ENCODE peak calls at places on chromosomes 2 and 18, in six cellular contexts. One of them, this sample, is unnamed. For H3K4me1, the result is how much of the 10 kb centered on the place peaks cover.

GRCh38 chr2:85713836-85714235 is 19.7 kb downstream of the GNLY start:
- DNase-seq in body of pancreas: no peak
- DNase-seq in stomach: no peak
- DNase-seq in K562: no peak
- DNase-seq in breast epithelium: no peak
- DNase-seq in HCT116: no peak
- DNase-seq in this sample: no peak

GRCh38 chr2:233816334-233816733 is 38.0 kb downstream of the HJURP start:
- DNase-seq in body of pancreas: no peak
- DNase-seq in stomach: no peak
- DNase-seq in K562: no peak
- DNase-seq in breast epithelium: no peak
- DNase-seq in HCT116: no peak
- DNase-seq in this sample: no peak

GRCh38 chr2:96325038-96325883 is at the start of gene ITPRIPL1:
- DNase-seq in body of pancreas: no peak
- DNase-seq in stomach: no peak
- DNase-seq in K562: peak
- DNase-seq in breast epithelium: no peak
- DNase-seq in HCT116: no peak
- DNase-seq in this sample: no peak

GRCh38 chr2:182368446-182368845 is 58.4 kb downstream of the PDE1A start:
- DNase-seq in body of pancreas: no peak
- DNase-seq in stomach: no peak
- DNase-seq in K562: no peak
- DNase-seq in breast epithelium: no peak
- DNase-seq in HCT116: no peak
- DNase-seq in this sample: no peak

GRCh38 chr2:203252851-203253250 is 14.0 kb downstream of the CYP20A1 start:
- DNase-seq in body of pancreas: no peak
- DNase-seq in stomach: no peak
- DNase-seq in K562: no peak
- DNase-seq in breast epithelium: no peak
- DNase-seq in HCT116: no peak
- DNase-seq in this sample: no peak

GRCh38 chr18:50805732-50806131 is 14.1 kb downstream of the MRO start:
- DNase-seq in body of pancreas: no peak
- DNase-seq in stomach: no peak
- DNase-seq in K562: no peak
- DNase-seq in breast epithelium: no peak
- DNase-seq in HCT116: no peak
- DNase-seq in this sample: no peak

GRCh38 chr2:73859721-73860586 is 31.2 kb downstream of the STAMBP start:
- DNase-seq in body of pancreas: no peak
- DNase-seq in stomach: no peak
- DNase-seq in K562: peak
- DNase-seq in breast epithelium: no peak
- DNase-seq in HCT116: peak
- DNase-seq in this sample: no peak

GRCh38 chr2:133948610-133949290 is 305.1 kb upstream of the MGAT5 start:
- DNase-seq in body of pancreas: no peak
- DNase-seq in stomach: no peak
- DNase-seq in K562: no peak
- DNase-seq in breast epithelium: no peak
- DNase-seq in HCT116: no peak
- DNase-seq in this sample: no peak

GRCh38 chr2:194333091-194333490 is 1323.9 kb upstream of the SLC39A10 start:
- DNase-seq in body of pancreas: no peak
- DNase-seq in stomach: no peak
- DNase-seq in K562: no peak
- DNase-seq in breast epithelium: no peak
- DNase-seq in HCT116: no peak
- DNase-seq in this sample: no peak

GRCh38 chr2:187118331-187119099 is 269.5 kb upstream of the ZSWIM2 start:
- DNase-seq in body of pancreas: no peak
- DNase-seq in stomach: no peak
- DNase-seq in K562: no peak
- DNase-seq in breast epithelium: no peak
- DNase-seq in HCT116: no peak
- DNase-seq in this sample: no peak

GRCh38 chr2:200471324-200471848 is 38.5 kb downstream of the KCTD18 start:
- DNase-seq in body of pancreas: no peak
- DNase-seq in stomach: no peak
- DNase-seq in K562: no peak
- DNase-seq in breast epithelium: no peak
- DNase-seq in HCT116: peak
- DNase-seq in this sample: no peak

GRCh38 chr2:238277695-238278094 is 10.7 kb downstream of the PER2 start:
- DNase-seq in body of pancreas: peak
- DNase-seq in stomach: no peak
- DNase-seq in K562: no peak
- DNase-seq in breast epithelium: no peak
- DNase-seq in HCT116: no peak
- DNase-seq in this sample: no peak

GRCh38 chr2:190948671-190949070 is 65.3 kb downstream of the STAT1 start:
- DNase-seq in body of pancreas: peak
- DNase-seq in stomach: no peak
- DNase-seq in K562: no peak
- DNase-seq in breast epithelium: no peak
- DNase-seq in HCT116: peak
- DNase-seq in this sample: no peak

GRCh38 chr2:218345491-218346176 is 11.0 kb upstream of the CATIP start:
- DNase-seq in body of pancreas: no peak
- DNase-seq in stomach: no peak
- DNase-seq in K562: no peak
- DNase-seq in breast epithelium: no peak
- DNase-seq in HCT116: no peak
- DNase-seq in this sample: no peak

DNA sequence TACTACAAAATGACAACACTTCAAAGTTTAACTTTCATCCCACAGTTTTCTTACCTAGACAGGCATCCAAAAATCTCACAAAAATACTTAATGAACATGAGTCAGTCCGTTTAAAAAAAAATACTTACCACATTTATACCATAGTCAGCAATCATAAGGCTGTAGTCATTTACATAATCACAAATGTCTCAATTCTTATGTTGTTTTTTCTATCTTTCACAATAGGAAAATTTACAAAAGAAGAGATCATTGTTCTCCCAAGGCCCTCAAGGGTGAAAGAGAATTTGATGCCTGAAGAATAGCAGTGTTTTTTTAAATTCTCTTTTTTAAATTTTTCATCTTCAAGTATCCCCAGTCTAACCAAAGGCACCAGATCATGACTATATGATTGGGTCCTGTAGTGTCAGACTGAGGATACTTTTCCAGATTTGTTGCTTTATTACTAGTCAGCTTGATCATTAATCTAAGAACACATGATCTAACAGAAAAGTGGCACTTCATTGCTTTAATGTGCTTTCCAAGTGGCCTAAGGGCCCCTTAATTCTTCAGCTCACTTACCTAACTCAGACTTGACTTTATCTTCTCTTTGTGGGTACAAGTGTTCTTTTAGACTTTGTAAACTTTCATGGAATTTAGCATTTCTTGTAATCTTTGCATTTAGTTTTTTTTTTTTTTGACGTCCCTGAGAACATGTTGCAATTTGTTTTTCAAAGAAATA is 4.7 kb downstream of the SCYGR5 start:
- DNase-seq in body of pancreas: no peak
- DNase-seq in stomach: no peak
- DNase-seq in K562: no peak
- DNase-seq in breast epithelium: no peak
- DNase-seq in HCT116: no peak
- DNase-seq in this sample: no peak
- TF ChIP-seq POLR2A in body of pancreas: no peak
- TF ChIP-seq POLR2A in stomach: no peak
- TF ChIP-seq POLR2A in K562: no peak
- TF ChIP-seq POLR2A in breast epithelium: no peak
- TF ChIP-seq POLR2A in HCT116: no peak
- TF ChIP-seq POLR2A in this sample: no peak

DNA sequence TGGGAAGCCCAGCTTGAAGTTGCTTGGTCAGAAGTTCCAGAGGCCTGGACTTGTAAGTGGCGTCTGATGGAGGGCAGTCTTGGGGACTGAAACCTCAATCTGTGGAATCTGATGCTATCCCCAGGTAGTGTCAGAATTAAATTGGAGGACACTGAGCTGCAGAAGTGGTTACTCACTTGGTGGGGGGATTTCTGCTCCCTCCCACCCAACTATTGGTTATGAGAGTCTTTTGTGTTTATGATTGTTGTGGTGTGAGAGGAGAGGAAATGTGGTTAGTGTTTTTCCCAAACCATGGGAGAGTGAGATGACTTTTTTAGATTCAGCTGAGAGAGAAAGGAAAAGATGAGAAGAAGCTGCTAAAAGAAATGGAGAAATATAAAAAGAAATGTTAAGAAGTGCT is 12.8 kb downstream of the ZBTB14 start:
- DNase-seq in body of pancreas: no peak
- DNase-seq in stomach: no peak
- DNase-seq in K562: no peak
- DNase-seq in breast epithelium: no peak
- DNase-seq in HCT116: no peak
- DNase-seq in this sample: no peak
- H3K4me1 ChIP-seq in body of pancreas: under half
- H3K4me1 ChIP-seq in stomach: under half
- H3K4me1 ChIP-seq in K562: under half
- H3K4me1 ChIP-seq in breast epithelium: under half
- H3K4me1 ChIP-seq in HCT116: under half
- H3K4me1 ChIP-seq in this sample: under half

DNA sequence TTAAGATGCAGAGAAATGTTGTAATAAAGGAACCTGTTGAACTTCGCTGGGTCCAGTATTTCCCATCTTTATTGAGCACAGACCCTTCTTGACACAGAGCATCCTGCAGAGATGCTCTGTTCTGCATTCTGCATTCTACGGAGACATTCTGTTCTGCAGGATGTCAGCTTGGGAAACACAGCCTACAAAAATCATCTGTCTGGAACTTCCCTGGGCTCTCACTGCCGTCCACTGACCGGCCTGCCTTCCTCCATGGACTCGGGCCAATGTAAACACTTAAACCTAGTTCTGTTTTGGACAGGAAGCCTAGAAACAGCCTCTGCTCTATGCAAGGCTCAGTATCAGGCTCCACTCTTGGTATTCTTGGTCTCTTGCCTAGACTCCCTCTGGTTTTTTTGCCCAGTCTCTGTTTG is 90.0 kb upstream of the PPP1CB start:
- DNase-seq in body of pancreas: peak
- DNase-seq in stomach: peak
- DNase-seq in K562: no peak
- DNase-seq in breast epithelium: peak
- DNase-seq in HCT116: no peak
- DNase-seq in this sample: peak
- H3K4me3 ChIP-seq in body of pancreas: no peak
- H3K4me3 ChIP-seq in stomach: no peak
- H3K4me3 ChIP-seq in K562: no peak
- H3K4me3 ChIP-seq in breast epithelium: no peak
- H3K4me3 ChIP-seq in HCT116: no peak
- H3K4me3 ChIP-seq in this sample: no peak

GRCh38 chr2:217160978-217161973 is 301.4 kb upstream of the TNP1 start:
- DNase-seq in body of pancreas: no peak
- DNase-seq in stomach: no peak
- DNase-seq in K562: no peak
- DNase-seq in breast epithelium: no peak
- DNase-seq in HCT116: no peak
- DNase-seq in this sample: no peak

GRCh38 chr2:217164008-217164407 is 304.1 kb upstream of the TNP1 start:
- DNase-seq in body of pancreas: no peak
- DNase-seq in stomach: no peak
- DNase-seq in K562: no peak
- DNase-seq in breast epithelium: no peak
- DNase-seq in HCT116: no peak
- DNase-seq in this sample: no peak

GRCh38 chr2:217165547-217165946 is 305.7 kb upstream of the TNP1 start:
- DNase-seq in body of pancreas: no peak
- DNase-seq in stomach: no peak
- DNase-seq in K562: no peak
- DNase-seq in breast epithelium: no peak
- DNase-seq in HCT116: no peak
- DNase-seq in this sample: no peak

GRCh38 chr2:217160103-217160502 is 300.2 kb upstream of the TNP1 start:
- DNase-seq in body of pancreas: no peak
- DNase-seq in stomach: no peak
- DNase-seq in K562: no peak
- DNase-seq in breast epithelium: no peak
- DNase-seq in HCT116: no peak
- DNase-seq in this sample: no peak

GRCh38 chr2:217162533-217162932 is 302.7 kb upstream of the TNP1 start:
- DNase-seq in body of pancreas: no peak
- DNase-seq in stomach: no peak
- DNase-seq in K562: peak
- DNase-seq in breast epithelium: peak
- DNase-seq in HCT116: peak
- DNase-seq in this sample: no peak
- TF ChIP-seq POLR2A in body of pancreas: no peak
- TF ChIP-seq POLR2A in stomach: no peak
- TF ChIP-seq POLR2A in K562: no peak
- TF ChIP-seq POLR2A in breast epithelium: no peak
- TF ChIP-seq POLR2A in HCT116: no peak
- TF ChIP-seq POLR2A in this sample: no peak

DNA sequence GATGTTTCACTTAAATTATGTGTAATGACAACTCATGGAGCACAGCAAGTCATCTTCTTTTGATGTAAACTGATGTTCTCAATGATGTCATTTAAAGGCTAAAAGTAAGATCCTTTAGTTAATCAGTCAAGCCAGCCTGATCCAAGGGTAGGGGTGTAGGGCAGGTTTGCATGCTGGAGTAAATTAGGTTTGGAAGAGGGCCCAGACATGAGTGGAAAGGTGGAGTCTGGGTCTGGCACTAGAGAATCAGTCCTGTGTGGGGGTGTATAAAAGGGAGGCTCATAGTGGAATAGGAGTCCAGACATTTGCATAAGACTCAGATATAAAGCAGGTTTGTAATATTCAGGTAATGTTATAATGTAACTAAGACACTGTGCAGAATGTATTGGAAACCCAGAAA is 88.8 kb upstream of the NYAP2 start:
- DNase-seq in body of pancreas: no peak
- DNase-seq in stomach: no peak
- DNase-seq in K562: no peak
- DNase-seq in breast epithelium: no peak
- DNase-seq in HCT116: no peak
- DNase-seq in this sample: no peak
- H3K4me1 ChIP-seq in body of pancreas: under half
- H3K4me1 ChIP-seq in stomach: under half
- H3K4me1 ChIP-seq in K562: under half
- H3K4me1 ChIP-seq in breast epithelium: under half
- H3K4me1 ChIP-seq in HCT116: under half
- H3K4me1 ChIP-seq in this sample: under half

DNA sequence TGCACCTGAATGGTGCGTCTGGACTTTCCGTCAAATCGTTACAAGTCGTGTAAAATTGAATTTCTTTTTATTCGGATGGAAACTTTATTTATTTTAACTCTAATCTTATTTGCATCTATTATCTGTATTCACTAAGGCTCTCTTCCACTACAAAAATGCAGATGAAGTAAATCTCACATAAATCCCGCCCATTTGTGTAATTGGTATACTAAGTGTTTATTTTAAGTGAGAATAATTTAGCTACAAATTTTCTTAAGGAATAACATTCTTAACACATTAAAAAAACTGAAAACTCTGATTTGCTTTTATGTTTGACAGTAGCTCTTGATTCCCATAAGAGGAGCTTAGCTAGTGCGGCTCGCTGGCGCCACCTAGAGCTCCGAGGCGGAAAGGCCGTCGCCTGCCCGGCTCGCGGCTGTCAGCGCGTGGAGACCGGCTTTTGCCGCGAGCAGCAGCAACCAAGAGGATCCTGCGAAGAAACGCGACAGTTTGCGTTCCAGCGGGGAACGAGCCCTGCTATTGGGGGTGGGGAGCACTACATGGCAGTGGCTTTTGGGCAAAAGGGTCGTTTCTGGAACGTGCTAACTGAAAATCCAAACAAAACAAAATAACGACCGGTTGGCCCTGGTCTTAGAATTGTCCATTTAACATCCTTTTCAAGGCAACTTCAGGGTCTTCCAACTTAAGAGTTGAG is 6.7 kb downstream of the SP9 start:
- DNase-seq in body of pancreas: peak
- DNase-seq in stomach: peak
- DNase-seq in K562: peak
- DNase-seq in breast epithelium: peak
- DNase-seq in HCT116: peak
- DNase-seq in this sample: no peak
- H3K4me3 ChIP-seq in body of pancreas: no peak
- H3K4me3 ChIP-seq in stomach: no peak
- H3K4me3 ChIP-seq in K562: no peak
- H3K4me3 ChIP-seq in breast epithelium: no peak
- H3K4me3 ChIP-seq in HCT116: no peak
- H3K4me3 ChIP-seq in this sample: no peak

This sample was measured in vagina.